ENCODE peak calls at places on chromosome 9, in seven cellular contexts. B, V, P, S, N, M and W are unnamed samples.

GRCh38 chr9:112447283-112447761 is 39.3 kb upstream of the KIAA1958 start:
- DNase-seq in S (no peak), V (peak; percentile 69), M (peak; percentile 21), B (peak; percentile 7), N (no peak), P (no peak), W (peak; percentile 25)

GRCh38 chr9:138117101-138117750 is 239.6 kb downstream of the CACNA1B start:
- DNase-seq in B (no peak), P (no peak), V (no peak), N (no peak), M (no peak), S (no peak), W (no peak)

GRCh38 chr9:87309236-87309635 is 188.4 kb upstream of the DAPK1 start:
- DNase-seq in M (no peak), S (no peak), N (no peak), P (no peak), V (no peak), B (peak; percentile 16), W (no peak)

GRCh38 chr9:114906922-114907571 is 23.3 kb downstream of the TNFSF8 start:
- DNase-seq in P (peak; percentile 69), V (peak; percentile 56), M (peak; percentile 65), B (no peak), S (no peak), N (no peak), W (peak; percentile 81)

GRCh38 chr9:137169764-137170460 is at the start of gene LRRC26:
- DNase-seq in M (no peak), B (no peak), P (no peak), N (no peak), V (no peak), S (no peak), W (no peak)

GRCh38 chr9:96135071-96135825 is 166.7 kb downstream of the HSD17B3 start:
- DNase-seq in V (peak; percentile 71), N (no peak), B (no peak), S (no peak), P (no peak), M (peak; percentile 23), W (peak; percentile 11)

GRCh38 chr9:70143394-70144130 is 99.9 kb downstream of the MAMDC2 start:
- DNase-seq in N (no peak), V (no peak), S (no peak), P (no peak), B (no peak), M (no peak), W (no peak)

GRCh38 chr9:134150557-134151214 is 13.7 kb downstream of the RNU6ATAC start:
- DNase-seq in B (peak; percentile 35), P (no peak), S (no peak), V (no peak), N (no peak), M (no peak), W (no peak)

GRCh38 chr9:109027176-109027575 is 13.9 kb upstream of the CTNNAL1 start:
- DNase-seq in V (no peak), P (no peak), N (no peak), M (no peak), S (no peak), B (no peak), W (no peak)

GRCh38 chr9:36005891-36006290 is 30.8 kb upstream of the RECK start:
- DNase-seq in N (no peak), S (no peak), V (no peak), P (no peak), M (no peak), B (no peak), W (no peak)

GRCh38 chr9:124139001-124139400 is 118.7 kb upstream of the NEK6 start:
- DNase-seq in S (no peak), V (peak; percentile 90), B (peak; percentile 40), M (peak; percentile 69), N (no peak), P (no peak), W (peak; percentile 37)

GRCh38 chr9:20363233-20363632 is 259.1 kb downstream of the MLLT3 start:
- DNase-seq in B (no peak), N (no peak), P (no peak), V (no peak), M (no peak), S (no peak), W (no peak)

GRCh38 chr9:93096131-93096802 is at the start of gene CARD19:
- DNase-seq in N (peak; percentile 53), V (no peak), M (peak; percentile 33), B (no peak), P (no peak), S (peak; percentile 54), W (peak; percentile 54)

GRCh38 chr9:36092509-36093215 is 43.9 kb upstream of the GLIPR2 start:
- DNase-seq in B (peak; percentile 11), V (no peak), S (peak; percentile 24), N (no peak), M (no peak), P (no peak), W (no peak)

GRCh38 chr9:83701769-83702168 is 6.0 kb downstream of the UBQLN1 start:
- DNase-seq in B (peak; percentile 80), M (peak; percentile 89), V (peak; percentile 84), S (no peak), N (no peak), P (no peak), W (peak; percentile 82)

GRCh38 chr9:1155602-1156001 is 105.4 kb downstream of the DMRT2 start:
- DNase-seq in P (no peak), M (no peak), B (no peak), N (no peak), V (no peak), S (no peak), W (no peak)

GRCh38 chr9:114291886-114292590 is 30.9 kb upstream of the ORM1 start:
- DNase-seq in S (no peak), M (no peak), B (no peak), P (no peak), N (no peak), V (no peak), W (no peak)

GRCh38 chr9:34139477-34140146 is 13.1 kb upstream of the DCAF12 start:
- DNase-seq in B (peak; percentile 91), P (no peak), M (peak; percentile 89), V (peak; percentile 87), S (no peak), N (peak; percentile 4), W (peak; percentile 66)

GRCh38 chr9:613771-614347 is 227.6 kb upstream of the DMRT1 start:
- DNase-seq in B (peak; percentile 89), V (peak; percentile 90), M (peak; percentile 86), P (no peak), N (peak; percentile 78), S (peak; percentile 13), W (peak; percentile 87)

GRCh38 chr9:124855944-124856773 is 2.9 kb downstream of the WDR38 start:
- DNase-seq in P (no peak), B (no peak), S (no peak), M (peak; percentile 47), N (no peak), V (peak; percentile 31), W (peak; percentile 76)

GRCh38 chr9:30967484-30967883 is 1417.0 kb upstream of the ACO1 start:
- DNase-seq in S (no peak), P (no peak), N (no peak), B (no peak), M (peak; percentile 9), V (no peak), W (no peak)

GRCh38 chr9:16039103-16039987 is 486.5 kb downstream of the CCDC171 start:
- DNase-seq in N (no peak), V (peak; percentile 71), P (no peak), M (no peak), B (peak; percentile 55), S (no peak), W (peak; percentile 31)

GRCh38 chr9:106947097-106947496 is 84.1 kb downstream of the ZNF462 start:
- DNase-seq in V (peak; percentile 50), S (no peak), M (no peak), N (no peak), P (no peak), B (peak; percentile 60), W (peak; percentile 15)

GRCh38 chr9:100341889-100342288 is 10.9 kb downstream of the TEX10 start:
- DNase-seq in S (no peak), V (no peak), N (no peak), B (no peak), M (no peak), P (no peak), W (no peak)